ENCODE peak calls at places on chromosome 5, in ten cellular contexts. One of them, this sample, is unnamed.

GRCh38 chr5:172796306-172796705 is 25.3 kb upstream of the DUSP1 start:
- DNase-seq in naive thymus-derived CD8-positive, alpha-beta T cell: no peak
- DNase-seq in anterior cingulate cortex: no peak
- DNase-seq in NCI-H2081 treated with DMSO at 0.1 percent for 48 hours: no peak
- DNase-seq in GDM1: no peak
- DNase-seq in CD4-positive, alpha-beta T cell: no peak
- DNase-seq in AG08395: no peak
- DNase-seq in H9: no peak
- DNase-seq in GM20000: no peak
- DNase-seq in NCI-H524 treated with DMSO at 0.1 percent for 48 hours: no peak
- DNase-seq in this sample: no peak

GRCh38 chr5:7897014-7897600 is 28.2 kb downstream of the MTRR start:
- DNase-seq in naive thymus-derived CD8-positive, alpha-beta T cell: no peak
- DNase-seq in anterior cingulate cortex: no peak
- DNase-seq in NCI-H2081 treated with DMSO at 0.1 percent for 48 hours: no peak
- DNase-seq in GDM1: no peak
- DNase-seq in CD4-positive, alpha-beta T cell: no peak
- DNase-seq in AG08395: peak
- DNase-seq in H9: peak
- DNase-seq in GM20000: no peak
- DNase-seq in NCI-H524 treated with DMSO at 0.1 percent for 48 hours: no peak
- DNase-seq in this sample: peak

GRCh38 chr5:137453476-137454080 is 45.5 kb downstream of the SPOCK1 start:
- DNase-seq in naive thymus-derived CD8-positive, alpha-beta T cell: no peak
- DNase-seq in anterior cingulate cortex: no peak
- DNase-seq in NCI-H2081 treated with DMSO at 0.1 percent for 48 hours: no peak
- DNase-seq in GDM1: no peak
- DNase-seq in CD4-positive, alpha-beta T cell: no peak
- DNase-seq in AG08395: peak
- DNase-seq in H9: no peak
- DNase-seq in GM20000: no peak
- DNase-seq in NCI-H524 treated with DMSO at 0.1 percent for 48 hours: no peak
- DNase-seq in this sample: peak

GRCh38 chr5:59790399-59791130 is 103.0 kb downstream of the PDE4D start:
- DNase-seq in naive thymus-derived CD8-positive, alpha-beta T cell: no peak
- DNase-seq in anterior cingulate cortex: no peak
- DNase-seq in NCI-H2081 treated with DMSO at 0.1 percent for 48 hours: no peak
- DNase-seq in GDM1: no peak
- DNase-seq in CD4-positive, alpha-beta T cell: no peak
- DNase-seq in AG08395: no peak
- DNase-seq in H9: no peak
- DNase-seq in GM20000: peak
- DNase-seq in NCI-H524 treated with DMSO at 0.1 percent for 48 hours: no peak
- DNase-seq in this sample: peak

GRCh38 chr5:72063219-72063819 is 44.0 kb upstream of the MAP1B start:
- DNase-seq in naive thymus-derived CD8-positive, alpha-beta T cell: no peak
- DNase-seq in anterior cingulate cortex: no peak
- DNase-seq in NCI-H2081 treated with DMSO at 0.1 percent for 48 hours: no peak
- DNase-seq in GDM1: no peak
- DNase-seq in CD4-positive, alpha-beta T cell: no peak
- DNase-seq in AG08395: peak
- DNase-seq in H9: peak
- DNase-seq in GM20000: peak
- DNase-seq in NCI-H524 treated with DMSO at 0.1 percent for 48 hours: no peak
- DNase-seq in this sample: peak

GRCh38 chr5:143376911-143377838 is 26.3 kb downstream of the NR3C1 start:
- DNase-seq in naive thymus-derived CD8-positive, alpha-beta T cell: no peak
- DNase-seq in anterior cingulate cortex: no peak
- DNase-seq in NCI-H2081 treated with DMSO at 0.1 percent for 48 hours: no peak
- DNase-seq in GDM1: no peak
- DNase-seq in CD4-positive, alpha-beta T cell: no peak
- DNase-seq in AG08395: peak
- DNase-seq in H9: peak
- DNase-seq in GM20000: no peak
- DNase-seq in NCI-H524 treated with DMSO at 0.1 percent for 48 hours: no peak
- DNase-seq in this sample: peak

GRCh38 chr5:13957032-13957645 is 12.7 kb upstream of the DNAH5 start:
- DNase-seq in naive thymus-derived CD8-positive, alpha-beta T cell: no peak
- DNase-seq in anterior cingulate cortex: no peak
- DNase-seq in NCI-H2081 treated with DMSO at 0.1 percent for 48 hours: peak
- DNase-seq in GDM1: peak
- DNase-seq in CD4-positive, alpha-beta T cell: no peak
- DNase-seq in AG08395: peak
- DNase-seq in H9: no peak
- DNase-seq in GM20000: peak
- DNase-seq in NCI-H524 treated with DMSO at 0.1 percent for 48 hours: peak
- DNase-seq in this sample: peak

GRCh38 chr5:43428034-43428712 is 16.0 kb upstream of the CCL28 start:
- DNase-seq in naive thymus-derived CD8-positive, alpha-beta T cell: no peak
- DNase-seq in anterior cingulate cortex: no peak
- DNase-seq in NCI-H2081 treated with DMSO at 0.1 percent for 48 hours: no peak
- DNase-seq in GDM1: no peak
- DNase-seq in CD4-positive, alpha-beta T cell: no peak
- DNase-seq in AG08395: peak
- DNase-seq in H9: no peak
- DNase-seq in GM20000: no peak
- DNase-seq in NCI-H524 treated with DMSO at 0.1 percent for 48 hours: no peak
- DNase-seq in this sample: peak

GRCh38 chr5:23820764-23821471 is 313.5 kb downstream of the PRDM9 start:
- DNase-seq in naive thymus-derived CD8-positive, alpha-beta T cell: no peak
- DNase-seq in anterior cingulate cortex: no peak
- DNase-seq in NCI-H2081 treated with DMSO at 0.1 percent for 48 hours: peak
- DNase-seq in GDM1: no peak
- DNase-seq in CD4-positive, alpha-beta T cell: no peak
- DNase-seq in AG08395: peak
- DNase-seq in H9: no peak
- DNase-seq in GM20000: no peak
- DNase-seq in NCI-H524 treated with DMSO at 0.1 percent for 48 hours: peak
- DNase-seq in this sample: peak

GRCh38 chr5:163473613-163474243 is 13.3 kb downstream of the HMMR start:
- DNase-seq in naive thymus-derived CD8-positive, alpha-beta T cell: no peak
- DNase-seq in anterior cingulate cortex: no peak
- DNase-seq in NCI-H2081 treated with DMSO at 0.1 percent for 48 hours: no peak
- DNase-seq in GDM1: no peak
- DNase-seq in CD4-positive, alpha-beta T cell: no peak
- DNase-seq in AG08395: no peak
- DNase-seq in H9: no peak
- DNase-seq in GM20000: no peak
- DNase-seq in NCI-H524 treated with DMSO at 0.1 percent for 48 hours: no peak
- DNase-seq in this sample: no peak

GRCh38 chr5:32462618-32463017 is 18.1 kb upstream of the ZFR start:
- DNase-seq in naive thymus-derived CD8-positive, alpha-beta T cell: no peak
- DNase-seq in anterior cingulate cortex: no peak
- DNase-seq in NCI-H2081 treated with DMSO at 0.1 percent for 48 hours: no peak
- DNase-seq in GDM1: no peak
- DNase-seq in CD4-positive, alpha-beta T cell: no peak
- DNase-seq in AG08395: peak
- DNase-seq in H9: no peak
- DNase-seq in GM20000: no peak
- DNase-seq in NCI-H524 treated with DMSO at 0.1 percent for 48 hours: no peak
- DNase-seq in this sample: peak

GRCh38 chr5:21419383-21419782 is 1431.4 kb upstream of the CDH18 start:
- DNase-seq in naive thymus-derived CD8-positive, alpha-beta T cell: no peak
- DNase-seq in anterior cingulate cortex: no peak
- DNase-seq in NCI-H2081 treated with DMSO at 0.1 percent for 48 hours: no peak
- DNase-seq in GDM1: no peak
- DNase-seq in CD4-positive, alpha-beta T cell: no peak
- DNase-seq in AG08395: no peak
- DNase-seq in H9: no peak
- DNase-seq in GM20000: no peak
- DNase-seq in NCI-H524 treated with DMSO at 0.1 percent for 48 hours: no peak
- DNase-seq in this sample: no peak

GRCh38 chr5:54964405-54964804 is 21.0 kb downstream of the ESM1 start:
- DNase-seq in naive thymus-derived CD8-positive, alpha-beta T cell: no peak
- DNase-seq in anterior cingulate cortex: no peak
- DNase-seq in NCI-H2081 treated with DMSO at 0.1 percent for 48 hours: no peak
- DNase-seq in GDM1: no peak
- DNase-seq in CD4-positive, alpha-beta T cell: no peak
- DNase-seq in AG08395: no peak
- DNase-seq in H9: no peak
- DNase-seq in GM20000: no peak
- DNase-seq in NCI-H524 treated with DMSO at 0.1 percent for 48 hours: no peak
- DNase-seq in this sample: no peak

GRCh38 chr5:38168029-38168428 is 90.3 kb upstream of the EGFLAM start:
- DNase-seq in naive thymus-derived CD8-positive, alpha-beta T cell: no peak
- DNase-seq in anterior cingulate cortex: no peak
- DNase-seq in NCI-H2081 treated with DMSO at 0.1 percent for 48 hours: no peak
- DNase-seq in GDM1: no peak
- DNase-seq in CD4-positive, alpha-beta T cell: no peak
- DNase-seq in AG08395: no peak
- DNase-seq in H9: no peak
- DNase-seq in GM20000: no peak
- DNase-seq in NCI-H524 treated with DMSO at 0.1 percent for 48 hours: no peak
- DNase-seq in this sample: no peak

GRCh38 chr5:122458278-122458872 is 146.3 kb downstream of the SNCAIP start:
- DNase-seq in naive thymus-derived CD8-positive, alpha-beta T cell: no peak
- DNase-seq in anterior cingulate cortex: no peak
- DNase-seq in NCI-H2081 treated with DMSO at 0.1 percent for 48 hours: no peak
- DNase-seq in GDM1: no peak
- DNase-seq in CD4-positive, alpha-beta T cell: no peak
- DNase-seq in AG08395: peak
- DNase-seq in H9: no peak
- DNase-seq in GM20000: peak
- DNase-seq in NCI-H524 treated with DMSO at 0.1 percent for 48 hours: no peak
- DNase-seq in this sample: peak

GRCh38 chr5:80093796-80094195 is 58.6 kb downstream of the THBS4 start:
- DNase-seq in naive thymus-derived CD8-positive, alpha-beta T cell: no peak
- DNase-seq in anterior cingulate cortex: no peak
- DNase-seq in NCI-H2081 treated with DMSO at 0.1 percent for 48 hours: no peak
- DNase-seq in GDM1: no peak
- DNase-seq in CD4-positive, alpha-beta T cell: no peak
- DNase-seq in AG08395: no peak
- DNase-seq in H9: peak
- DNase-seq in GM20000: no peak
- DNase-seq in NCI-H524 treated with DMSO at 0.1 percent for 48 hours: no peak
- DNase-seq in this sample: no peak

GRCh38 chr5:143118222-143118621 is 285.3 kb downstream of the NR3C1 start:
- DNase-seq in naive thymus-derived CD8-positive, alpha-beta T cell: no peak
- DNase-seq in anterior cingulate cortex: no peak
- DNase-seq in NCI-H2081 treated with DMSO at 0.1 percent for 48 hours: no peak
- DNase-seq in GDM1: peak
- DNase-seq in CD4-positive, alpha-beta T cell: no peak
- DNase-seq in AG08395: no peak
- DNase-seq in H9: no peak
- DNase-seq in GM20000: no peak
- DNase-seq in NCI-H524 treated with DMSO at 0.1 percent for 48 hours: no peak
- DNase-seq in this sample: no peak

GRCh38 chr5:149229298-149229937 is 42.2 kb upstream of the AFAP1L1 start:
- DNase-seq in naive thymus-derived CD8-positive, alpha-beta T cell: no peak
- DNase-seq in anterior cingulate cortex: no peak
- DNase-seq in NCI-H2081 treated with DMSO at 0.1 percent for 48 hours: no peak
- DNase-seq in GDM1: no peak
- DNase-seq in CD4-positive, alpha-beta T cell: no peak
- DNase-seq in AG08395: no peak
- DNase-seq in H9: no peak
- DNase-seq in GM20000: no peak
- DNase-seq in NCI-H524 treated with DMSO at 0.1 percent for 48 hours: no peak
- DNase-seq in this sample: no peak

GRCh38 chr5:38551020-38552017 is 5.1 kb downstream of the LIFR start:
- DNase-seq in naive thymus-derived CD8-positive, alpha-beta T cell: no peak
- DNase-seq in anterior cingulate cortex: no peak
- DNase-seq in NCI-H2081 treated with DMSO at 0.1 percent for 48 hours: no peak
- DNase-seq in GDM1: no peak
- DNase-seq in CD4-positive, alpha-beta T cell: no peak
- DNase-seq in AG08395: peak
- DNase-seq in H9: no peak
- DNase-seq in GM20000: peak
- DNase-seq in NCI-H524 treated with DMSO at 0.1 percent for 48 hours: no peak
- DNase-seq in this sample: peak

GRCh38 chr5:154196955-154197652 is 6.6 kb downstream of the GALNT10 start:
- DNase-seq in naive thymus-derived CD8-positive, alpha-beta T cell: no peak
- DNase-seq in anterior cingulate cortex: peak
- DNase-seq in NCI-H2081 treated with DMSO at 0.1 percent for 48 hours: no peak
- DNase-seq in GDM1: peak
- DNase-seq in CD4-positive, alpha-beta T cell: no peak
- DNase-seq in AG08395: no peak
- DNase-seq in H9: no peak
- DNase-seq in GM20000: no peak
- DNase-seq in NCI-H524 treated with DMSO at 0.1 percent for 48 hours: no peak
- DNase-seq in this sample: peak

GRCh38 chr5:180950291-180950949 is 38.2 kb upstream of the BTNL3 start:
- DNase-seq in naive thymus-derived CD8-positive, alpha-beta T cell: no peak
- DNase-seq in anterior cingulate cortex: no peak
- DNase-seq in NCI-H2081 treated with DMSO at 0.1 percent for 48 hours: no peak
- DNase-seq in GDM1: no peak
- DNase-seq in CD4-positive, alpha-beta T cell: no peak
- DNase-seq in AG08395: no peak
- DNase-seq in H9: no peak
- DNase-seq in GM20000: no peak
- DNase-seq in NCI-H524 treated with DMSO at 0.1 percent for 48 hours: no peak
- DNase-seq in this sample: no peak

GRCh38 chr5:171363846-171364245 is 23.8 kb upstream of the NPM1 start:
- DNase-seq in naive thymus-derived CD8-positive, alpha-beta T cell: no peak
- DNase-seq in anterior cingulate cortex: no peak
- DNase-seq in NCI-H2081 treated with DMSO at 0.1 percent for 48 hours: no peak
- DNase-seq in GDM1: no peak
- DNase-seq in CD4-positive, alpha-beta T cell: no peak
- DNase-seq in AG08395: no peak
- DNase-seq in H9: no peak
- DNase-seq in GM20000: no peak
- DNase-seq in NCI-H524 treated with DMSO at 0.1 percent for 48 hours: no peak
- DNase-seq in this sample: no peak

GRCh38 chr5:16812448-16812847 is 123.6 kb downstream of the MYO10 start:
- DNase-seq in naive thymus-derived CD8-positive, alpha-beta T cell: no peak
- DNase-seq in anterior cingulate cortex: no peak
- DNase-seq in NCI-H2081 treated with DMSO at 0.1 percent for 48 hours: no peak
- DNase-seq in GDM1: no peak
- DNase-seq in CD4-positive, alpha-beta T cell: no peak
- DNase-seq in AG08395: no peak
- DNase-seq in H9: no peak
- DNase-seq in GM20000: no peak
- DNase-seq in NCI-H524 treated with DMSO at 0.1 percent for 48 hours: no peak
- DNase-seq in this sample: peak

GRCh38 chr5:84272776-84273516 is 111.7 kb downstream of the EDIL3 start:
- DNase-seq in naive thymus-derived CD8-positive, alpha-beta T cell: no peak
- DNase-seq in anterior cingulate cortex: no peak
- DNase-seq in NCI-H2081 treated with DMSO at 0.1 percent for 48 hours: no peak
- DNase-seq in GDM1: no peak
- DNase-seq in CD4-positive, alpha-beta T cell: no peak
- DNase-seq in AG08395: no peak
- DNase-seq in H9: no peak
- DNase-seq in GM20000: no peak
- DNase-seq in NCI-H524 treated with DMSO at 0.1 percent for 48 hours: no peak
- DNase-seq in this sample: peak

GRCh38 chr5:76345582-76345981 is 57.5 kb upstream of the IQGAP2 start:
- DNase-seq in naive thymus-derived CD8-positive, alpha-beta T cell: no peak
- DNase-seq in anterior cingulate cortex: no peak
- DNase-seq in NCI-H2081 treated with DMSO at 0.1 percent for 48 hours: no peak
- DNase-seq in GDM1: no peak
- DNase-seq in CD4-positive, alpha-beta T cell: no peak
- DNase-seq in AG08395: no peak
- DNase-seq in H9: no peak
- DNase-seq in GM20000: no peak
- DNase-seq in NCI-H524 treated with DMSO at 0.1 percent for 48 hours: no peak
- DNase-seq in this sample: peak

GRCh38 chr5:76714771-76715483 is 999 bp upstream of the F2R start:
- DNase-seq in naive thymus-derived CD8-positive, alpha-beta T cell: no peak
- DNase-seq in anterior cingulate cortex: no peak
- DNase-seq in NCI-H2081 treated with DMSO at 0.1 percent for 48 hours: no peak
- DNase-seq in GDM1: no peak
- DNase-seq in CD4-positive, alpha-beta T cell: no peak
- DNase-seq in AG08395: no peak
- DNase-seq in H9: peak
- DNase-seq in GM20000: no peak
- DNase-seq in NCI-H524 treated with DMSO at 0.1 percent for 48 hours: no peak
- DNase-seq in this sample: no peak

GRCh38 chr5:645421-645820 is 33.3 kb downstream of the CEP72 start:
- DNase-seq in naive thymus-derived CD8-positive, alpha-beta T cell: no peak
- DNase-seq in anterior cingulate cortex: no peak
- DNase-seq in NCI-H2081 treated with DMSO at 0.1 percent for 48 hours: no peak
- DNase-seq in GDM1: no peak
- DNase-seq in CD4-positive, alpha-beta T cell: no peak
- DNase-seq in AG08395: no peak
- DNase-seq in H9: no peak
- DNase-seq in GM20000: no peak
- DNase-seq in NCI-H524 treated with DMSO at 0.1 percent for 48 hours: no peak
- DNase-seq in this sample: no peak

GRCh38 chr5:932628-933250 is 40.1 kb downstream of the TRIP13 start:
- DNase-seq in naive thymus-derived CD8-positive, alpha-beta T cell: no peak
- DNase-seq in anterior cingulate cortex: no peak
- DNase-seq in NCI-H2081 treated with DMSO at 0.1 percent for 48 hours: no peak
- DNase-seq in GDM1: no peak
- DNase-seq in CD4-positive, alpha-beta T cell: no peak
- DNase-seq in AG08395: no peak
- DNase-seq in H9: no peak
- DNase-seq in GM20000: no peak
- DNase-seq in NCI-H524 treated with DMSO at 0.1 percent for 48 hours: no peak
- DNase-seq in this sample: no peak

This sample was measured in iris pigment epithelial cell.